ENCODE peak calls at places on chromosomes 3 and 15, in five cellular contexts. One of them, this sample, is unnamed.

GRCh38 chr3:160739079-160739478 is 17.0 kb upstream of the PPM1L start:
- DNase-seq in stomach: no peak
- DNase-seq in MM.1S: no peak
- DNase-seq in ovary: no peak
- DNase-seq in colonic mucosa: no peak
- DNase-seq in this sample: no peak

GRCh38 chr15:67039349-67040075 is 25.9 kb upstream of the SMAD3 start:
- DNase-seq in ovary: no peak
- DNase-seq in stomach: no peak
- DNase-seq in MM.1S: no peak
- DNase-seq in colonic mucosa: no peak
- DNase-seq in this sample: no peak

GRCh38 chr3:13113346-13114335 is 40.4 kb upstream of the IQSEC1 start:
- DNase-seq in MM.1S: no peak
- DNase-seq in stomach: no peak
- DNase-seq in colonic mucosa: no peak
- DNase-seq in ovary: no peak
- DNase-seq in this sample: no peak

GRCh38 chr3:160486459-160486869 is 36.9 kb upstream of the TRIM59 start:
- DNase-seq in colonic mucosa: no peak
- DNase-seq in stomach: no peak
- DNase-seq in ovary: no peak
- DNase-seq in MM.1S: peak; percentile 66
- DNase-seq in this sample: no peak

GRCh38 chr3:157417247-157417646 is 19.4 kb upstream of the PTX3 start:
- DNase-seq in MM.1S: no peak
- DNase-seq in stomach: no peak
- DNase-seq in ovary: no peak
- DNase-seq in colonic mucosa: no peak
- DNase-seq in this sample: no peak

GRCh38 chr3:184078851-184079250 is 18.0 kb upstream of the HTR3E start:
- DNase-seq in ovary: no peak
- DNase-seq in stomach: no peak
- DNase-seq in MM.1S: no peak
- DNase-seq in colonic mucosa: no peak
- DNase-seq in this sample: no peak

GRCh38 chr3:135637033-135637432 is 328.5 kb upstream of the PPP2R3A start:
- DNase-seq in stomach: no peak
- DNase-seq in ovary: no peak
- DNase-seq in colonic mucosa: no peak
- DNase-seq in MM.1S: no peak
- DNase-seq in this sample: no peak

GRCh38 chr3:194322701-194323174 is 28.4 kb downstream of the CPN2 start:
- DNase-seq in MM.1S: no peak
- DNase-seq in colonic mucosa: no peak
- DNase-seq in stomach: peak; percentile 66
- DNase-seq in ovary: no peak
- DNase-seq in this sample: no peak

DNA sequence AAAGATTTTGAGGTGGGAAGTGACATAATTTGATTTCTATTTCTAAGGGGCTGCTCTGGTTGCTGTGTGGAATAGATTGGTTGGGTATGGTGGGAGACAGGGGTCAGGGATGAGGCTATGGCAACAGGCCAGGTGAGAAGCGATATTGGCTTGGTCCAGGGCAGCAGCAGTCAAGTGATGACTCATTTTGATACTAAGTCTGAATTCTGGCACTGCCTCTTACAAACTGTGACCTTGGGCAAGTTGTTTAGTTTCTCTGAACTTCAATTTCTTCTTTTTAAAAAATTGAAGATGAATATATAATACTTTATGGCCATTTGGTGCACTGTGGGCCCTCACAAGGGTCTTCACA is 40.4 kb upstream of the CLSTN2 start:
- DNase-seq in ovary: peak; percentile 85
- DNase-seq in MM.1S: no peak
- DNase-seq in stomach: no peak
- DNase-seq in colonic mucosa: no peak
- DNase-seq in this sample: no peak
- H3K27ac ChIP-seq in ovary: no peak overlapping the region
- H3K27ac ChIP-seq in MM.1S: no peak overlapping the region
- H3K27ac ChIP-seq in stomach: no peak overlapping the region
- H3K27ac ChIP-seq in colonic mucosa: no peak overlapping the region
- H3K27ac ChIP-seq in this sample: no peak overlapping the region

DNA sequence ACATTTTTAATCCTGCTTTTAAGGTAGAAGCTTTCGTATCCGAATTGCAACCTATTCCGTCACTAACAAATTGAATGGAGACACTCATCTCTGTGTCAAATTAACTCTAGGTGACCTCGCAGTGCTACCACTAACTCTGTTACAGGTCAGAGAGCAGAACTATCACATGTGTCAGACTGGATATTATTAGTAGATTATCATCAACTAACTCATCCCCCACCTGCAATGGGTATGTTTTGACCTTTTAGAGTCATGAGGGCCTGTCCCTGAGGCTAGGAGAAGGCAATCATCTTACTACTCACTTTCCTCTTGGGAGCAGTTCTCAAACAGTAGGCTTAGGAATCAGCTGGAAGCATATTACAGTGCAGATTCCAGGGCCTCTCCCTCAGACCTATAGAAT is 2.0 kb downstream of the GLDN start:
- DNase-seq in ovary: no peak
- DNase-seq in MM.1S: no peak
- DNase-seq in stomach: no peak
- DNase-seq in colonic mucosa: no peak
- DNase-seq in this sample: no peak
- H3K27ac ChIP-seq in ovary: no peak overlapping the region
- H3K27ac ChIP-seq in MM.1S: no peak overlapping the region
- H3K27ac ChIP-seq in stomach: no peak overlapping the region
- H3K27ac ChIP-seq in colonic mucosa: no peak overlapping the region
- H3K27ac ChIP-seq in this sample: peak overlapping the region; percentile 11

DNA sequence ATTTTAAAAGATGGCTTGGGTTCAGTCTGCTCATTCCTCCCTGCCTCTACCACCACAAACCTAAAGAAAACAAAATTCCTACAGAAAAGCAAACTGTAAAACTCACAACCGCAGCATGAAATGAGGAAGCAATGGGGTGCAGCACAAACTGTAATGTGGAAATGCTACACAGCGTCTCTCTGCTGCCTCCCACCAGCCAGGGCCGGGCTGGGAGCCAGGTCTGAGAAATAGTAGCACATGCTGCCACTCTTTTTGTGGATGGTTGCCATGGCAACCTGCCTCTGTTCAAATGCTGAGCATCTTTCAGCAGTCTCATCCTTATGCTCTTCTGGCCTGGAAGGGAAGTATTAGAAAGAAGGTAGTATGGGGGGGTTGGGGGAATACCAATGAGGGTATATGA is 55.4 kb downstream of the EOMES start:
- DNase-seq in ovary: peak; percentile 21
- DNase-seq in stomach: no peak
- DNase-seq in colonic mucosa: peak; percentile 32
- DNase-seq in MM.1S: no peak
- DNase-seq in this sample: peak; percentile 65
- H3K27ac ChIP-seq in ovary: no peak overlapping the region
- H3K27ac ChIP-seq in stomach: no peak overlapping the region
- H3K27ac ChIP-seq in colonic mucosa: no peak overlapping the region
- H3K27ac ChIP-seq in MM.1S: no peak overlapping the region
- H3K27ac ChIP-seq in this sample: peak overlapping the region; percentile 50

DNA sequence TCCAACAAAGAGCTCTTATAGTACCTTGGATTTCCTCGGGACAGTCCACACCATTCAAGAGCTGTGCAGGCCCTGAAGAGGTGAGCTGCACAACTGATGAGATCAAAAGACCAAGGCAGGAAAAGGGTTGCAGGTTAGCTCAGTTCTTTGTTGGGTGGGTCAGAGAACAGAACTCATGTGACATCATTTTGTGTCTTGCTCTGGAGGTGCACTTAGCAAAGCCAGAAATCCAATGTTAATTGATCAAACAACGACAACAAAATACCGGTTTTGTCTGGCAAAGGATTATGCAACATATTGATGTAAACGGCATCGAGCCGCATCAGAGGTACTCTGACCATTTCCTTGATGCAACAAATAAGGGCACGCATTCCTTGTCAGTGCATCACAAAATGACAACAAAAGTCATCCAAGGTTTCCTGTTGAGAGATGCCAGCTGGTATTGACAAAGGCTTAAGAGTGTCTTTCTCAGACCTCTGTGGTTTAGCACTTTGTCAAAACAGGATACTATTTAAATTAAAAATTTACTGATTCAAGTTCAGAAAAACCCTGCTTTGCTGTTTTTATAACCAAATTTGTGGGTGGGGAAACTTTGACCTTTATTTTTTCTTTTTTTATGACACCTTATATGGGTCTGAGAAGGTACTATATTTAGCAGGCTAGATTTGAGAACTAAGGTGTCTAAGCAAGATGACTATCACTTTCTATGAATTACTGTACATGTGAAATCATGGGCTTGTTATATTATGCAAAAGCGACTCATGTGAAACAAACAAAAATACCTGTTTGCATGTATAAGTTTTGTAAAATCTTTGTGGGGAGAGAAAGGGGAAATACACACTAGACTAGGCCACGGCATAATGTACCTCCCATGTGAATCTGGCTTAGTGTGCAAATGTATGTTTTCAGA is 496.2 kb downstream of the FOXP1 start:
- DNase-seq in colonic mucosa: no peak
- DNase-seq in ovary: no peak
- DNase-seq in MM.1S: peak; percentile 17
- DNase-seq in stomach: no peak
- DNase-seq in this sample: no peak
- H3K27ac ChIP-seq in colonic mucosa: no peak overlapping the region
- H3K27ac ChIP-seq in ovary: no peak overlapping the region
- H3K27ac ChIP-seq in MM.1S: no peak overlapping the region
- H3K27ac ChIP-seq in stomach: no peak overlapping the region
- H3K27ac ChIP-seq in this sample: no peak overlapping the region

DNA sequence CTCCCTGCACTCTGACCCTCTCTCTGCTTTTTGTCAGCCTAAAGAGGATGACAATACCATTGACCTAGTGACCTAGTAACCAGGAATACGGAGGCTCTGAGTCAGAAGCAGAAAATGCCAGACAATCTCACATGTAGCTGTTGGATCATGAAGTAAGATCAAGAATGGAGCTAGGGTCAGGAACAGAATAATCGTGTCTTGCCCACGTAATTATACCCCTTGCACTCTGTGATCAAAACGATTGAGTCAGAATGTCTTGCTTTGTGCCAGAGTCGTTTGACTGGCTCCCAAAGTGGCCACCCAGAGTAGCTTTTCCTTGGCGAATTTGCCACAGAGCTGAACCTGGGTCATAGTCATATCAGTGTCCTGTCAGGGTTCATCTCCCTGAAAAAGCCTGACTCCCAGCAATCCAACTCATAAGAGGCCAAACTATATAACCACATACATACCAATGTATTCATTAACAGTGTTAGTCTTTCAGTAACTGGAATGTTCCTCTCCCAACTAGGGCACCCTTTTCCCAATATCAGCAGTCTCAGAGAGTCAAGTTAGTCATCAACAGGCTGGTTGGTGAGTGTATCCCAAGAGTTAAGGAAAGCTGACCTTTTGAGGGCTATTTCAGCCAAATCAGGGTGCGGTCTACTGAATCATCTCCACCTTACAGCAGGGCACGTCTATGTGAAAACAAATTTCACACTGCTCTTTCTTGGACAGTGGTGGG is 5.0 kb upstream of the CDV3 start:
- DNase-seq in ovary: no peak
- DNase-seq in MM.1S: no peak
- DNase-seq in colonic mucosa: no peak
- DNase-seq in stomach: no peak
- DNase-seq in this sample: no peak
- H3K27ac ChIP-seq in ovary: no peak overlapping the region
- H3K27ac ChIP-seq in MM.1S: no peak overlapping the region
- H3K27ac ChIP-seq in colonic mucosa: no peak overlapping the region
- H3K27ac ChIP-seq in stomach: peak overlapping the region; percentile 35
- H3K27ac ChIP-seq in this sample: no peak overlapping the region